ENCODE peak calls at places on chromosomes 3 and 15, in four cellular contexts. B is non-pigmented ciliary epithelial cell; Y is stimulated activated naive CD8-positive, alpha-beta T cell treated with anti-CD3 and anti-CD28 coated beads, Interleukin-15, Interleukin-2, amounts not matched to agents 100 U/mL and 50 U/mL, for 24 hours; K is stimulated activated CD4-positive, alpha-beta T cell treated with anti-CD3 and anti-CD28 coated beads, Interleukin-12 subunit alpha, Interleukin-12 subunit beta, amount 100 ng/mL, for 24 hours. P is an unnamed sample.

GRCh38 chr3:197339841-197340520 is 41.6 kb upstream of the DLG1 start:
- DNase-seq in Y (no peak), K (no peak), B (no peak), P (no peak)

GRCh38 chr3:49900491-49901153 is 3.1 kb downstream of the MST1R start:
- DNase-seq in Y (no peak), B (no peak), K (no peak), P (no peak)

GRCh38 chr15:40633178-40633577 is 39.1 kb downstream of the KNL1 start:
- DNase-seq in B (peak; percentile 13), Y (no peak), K (no peak), P (no peak)

GRCh38 chr3:18295171-18295920 is 129.8 kb downstream of the SATB1 start:
- DNase-seq in Y (peak; percentile 45), B (peak; percentile 47), K (no peak), P (no peak)

GRCh38 chr3:56137406-56137805 is 330.9 kb downstream of the ERC2 start:
- DNase-seq in B (no peak), K (no peak), Y (no peak), P (no peak)

GRCh38 chr15:44836094-44836493 is 99.8 kb downstream of the TRIM69 start:
- DNase-seq in K (no peak), Y (no peak), B (no peak), P (no peak)

GRCh38 chr15:79433610-79434009 is 1.5 kb downstream of the MINAR1 start:
- DNase-seq in K (no peak), B (no peak), Y (no peak), P (no peak)

GRCh38 chr3:133940536-133940935 is 44.9 kb upstream of the RAB6B start:
- DNase-seq in B (no peak), K (no peak), Y (no peak), P (no peak)

GRCh38 chr3:165920984-165921383 is 83.8 kb upstream of the BCHE start:
- DNase-seq in Y (no peak), B (no peak), K (no peak), P (no peak)

GRCh38 chr15:101481917-101482525 is 7.5 kb downstream of the PCSK6 start:
- DNase-seq in Y (no peak), K (no peak), B (no peak), P (no peak)

GRCh38 chr3:27025718-27026117 is 343.5 kb downstream of the NEK10 start:
- DNase-seq in K (no peak), Y (no peak), B (no peak), P (no peak)

GRCh38 chr3:73401616-73402265 is 223.0 kb downstream of the PDZRN3 start:
- DNase-seq in Y (no peak), B (no peak), K (no peak), P (no peak)

GRCh38 chr3:146577662-146578061 is 27.5 kb downstream of the PLSCR5 start:
- DNase-seq in K (no peak), B (peak; percentile 40), Y (peak; percentile 7), P (no peak)

GRCh38 chr15:90086868-90087268 is 15.4 kb downstream of the IDH2 start:
- DNase-seq in K (no peak), B (no peak), Y (peak; percentile 58), P (peak; percentile 21)

GRCh38 chr3:161351330-161351729 is 20.0 kb downstream of the SPTSSB start:
- DNase-seq in K (no peak), Y (no peak), B (no peak), P (no peak)

GRCh38 chr3:185677146-185677829 is 91.2 kb downstream of the SENP2 start:
- DNase-seq in K (no peak), Y (no peak), B (peak; percentile 55), P (no peak)

GRCh38 chr15:66255293-66255676 is 1.7 kb upstream of the MEGF11 start:
- DNase-seq in Y (no peak), K (no peak), B (no peak), P (no peak)

GRCh38 chr3:112115161-112115739 is 17.8 kb downstream of the GCSAM start:
- DNase-seq in Y (no peak), K (no peak), B (no peak), P (no peak)

GRCh38 chr3:124780356-124780755 is 50.1 kb downstream of the UMPS start:
- DNase-seq in B (peak; percentile 66), Y (no peak), K (no peak), P (no peak)

GRCh38 chr3:8442993-8443670 is 58.5 kb upstream of the LMCD1 start:
- DNase-seq in K (no peak), Y (no peak), B (no peak), P (no peak)

GRCh38 chr3:177284383-177284881 is 87.2 kb upstream of the TBL1XR1 start:
- DNase-seq in Y (peak; percentile 46), B (no peak), K (no peak), P (no peak)

GRCh38 chr3:138834359-138835176 is at the start of gene PIK3CB:
- DNase-seq in Y (peak; percentile 92), B (no peak), K (peak; percentile 74), P (peak; percentile 76)

GRCh38 chr3:34889641-34890040 is 749.7 kb upstream of the ARPP21 start:
- DNase-seq in B (no peak), Y (no peak), K (no peak), P (no peak)

GRCh38 chr3:42014949-42015533 is 53.1 kb upstream of the ULK4 start:
- DNase-seq in Y (peak; percentile 33), K (no peak), B (no peak), P (no peak)

GRCh38 chr15:93467327-93467726 is 378.3 kb upstream of the RGMA start:
- DNase-seq in K (no peak), B (no peak), Y (no peak), P (no peak)

GRCh38 chr15:80636675-80637074 is 58.4 kb upstream of the ABHD17C start:
- DNase-seq in Y (no peak), B (no peak), K (no peak), P (no peak)

GRCh38 chr3:119352235-119352634 is 58.1 kb downstream of the ARHGAP31 start:
- DNase-seq in Y (peak; percentile 43), K (peak; percentile 26), B (no peak), P (peak; percentile 27)

GRCh38 chr15:70853270-70853854 is 595 bp downstream of the LARP6 start:
- DNase-seq in K (no peak), B (no peak), Y (peak; percentile 27), P (no peak)